ENCODE peak calls at places on chromosomes 5 and 9, in eight cellular contexts. X is fibroblast of lung, N is tibial artery, M is ovary, H is left ventricle myocardium inferior, U is type B pancreatic cell, F is stomach, V is neural crest cell. I is an unnamed sample.

GRCh38 chr9:35826071-35826701 is 2.3 kb downstream of the FAM221B start:
- DNase-seq in X (peak; percentile 83), N (no peak), M (no peak), H (no peak), U (no peak), F (peak; percentile 45), V (no peak), I (no peak)

GRCh38 chr5:98816574-98817222 is 43.2 kb downstream of the RGMB start:
- DNase-seq in X (peak; percentile 14), N (no peak), M (no peak), H (no peak), U (no peak), F (peak; percentile 92), V (no peak), I (no peak)

GRCh38 chr5:137858954-137859353 is 8.7 kb upstream of the MYOT start:
- DNase-seq in X (no peak), N (no peak), M (no peak), H (no peak), U (no peak), F (no peak), V (no peak), I (no peak)

GRCh38 chr5:176647870-176648466 is 684 bp downstream of the TSPAN17 start:
- DNase-seq in X (no peak), N (peak; percentile 75), M (peak; percentile 70), H (peak; percentile 52), U (no peak), F (peak; percentile 79), V (no peak), I (peak; percentile 64)

GRCh38 chr5:132054697-132055440 is 5.6 kb upstream of the IL3 start:
- DNase-seq in X (no peak), N (no peak), M (no peak), H (peak; percentile 1), U (no peak), F (no peak), V (no peak), I (no peak)

GRCh38 chr5:39783756-39784421 is 359.1 kb upstream of the DAB2 start:
- DNase-seq in X (peak; percentile 53), N (no peak), M (no peak), H (no peak), U (no peak), F (no peak), V (no peak), I (no peak)

GRCh38 chr9:33649463-33649862 is 125.4 kb downstream of the ANKRD18B start:
- DNase-seq in X (no peak), N (no peak), M (no peak), H (no peak), U (no peak), F (no peak), V (no peak), I (no peak)

GRCh38 chr9:128007566-128008138 is 26.9 kb upstream of the EEIG1 start:
- DNase-seq in X (peak; percentile 47), N (peak; percentile 78), M (peak; percentile 29), H (peak; percentile 29), U (no peak), F (peak; percentile 55), V (no peak), I (no peak)

GRCh38 chr9:138050472-138051330 is 173.1 kb downstream of the CACNA1B start:
- DNase-seq in X (no peak), N (peak; percentile 40), M (no peak), H (no peak), U (peak; percentile 56), F (peak; percentile 9), V (no peak), I (peak; percentile 37)

GRCh38 chr9:97985058-97985861 is 2.1 kb downstream of the ANP32B start:
- DNase-seq in X (peak; percentile 47), N (peak; percentile 65), M (peak; percentile 40), H (no peak), U (no peak), F (peak; percentile 32), V (peak; percentile 9), I (peak; percentile 49)

GRCh38 chr5:142726188-142726731 is 40.4 kb upstream of the FGF1 start:
- DNase-seq in X (peak; percentile 94), N (no peak), M (no peak), H (no peak), U (no peak), F (no peak), V (no peak), I (no peak)

GRCh38 chr5:132773601-132774355 is 3.3 kb downstream of the SEPTIN8 start:
- DNase-seq in X (no peak), N (no peak), M (no peak), H (no peak), U (no peak), F (no peak), V (no peak), I (no peak)

GRCh38 chr5:72608922-72609321 is 101.7 kb upstream of the ZNF366 start:
- DNase-seq in X (no peak), N (no peak), M (no peak), H (no peak), U (no peak), F (no peak), V (no peak), I (no peak)

GRCh38 chr9:2267171-2267740 is 252.1 kb downstream of the SMARCA2 start:
- DNase-seq in X (no peak), N (no peak), M (peak; percentile 33), H (peak; percentile 42), U (no peak), F (no peak), V (no peak), I (no peak)

GRCh38 chr5:88660947-88661869 is 221.8 kb downstream of the MEF2C start:
- DNase-seq in X (peak; percentile 71), N (peak; percentile 83), M (peak; percentile 59), H (no peak), U (peak; percentile 87), F (no peak), V (peak; percentile 91), I (peak; percentile 57)

GRCh38 chr5:170648546-170648945 is 135.0 kb upstream of the GABRP start:
- DNase-seq in X (peak; percentile 8), N (no peak), M (no peak), H (no peak), U (no peak), F (no peak), V (no peak), I (no peak)

GRCh38 chr5:100313657-100314056 is 221.5 kb upstream of the FAM174A start:
- DNase-seq in X (no peak), N (no peak), M (no peak), H (no peak), U (no peak), F (no peak), V (no peak), I (no peak)

GRCh38 chr5:100306000-100306399 is 229.2 kb upstream of the FAM174A start:
- DNase-seq in X (no peak), N (no peak), M (no peak), H (no peak), U (no peak), F (no peak), V (no peak), I (no peak)

GRCh38 chr5:100311811-100312210 is 223.4 kb upstream of the FAM174A start:
- DNase-seq in X (peak; percentile 25), N (no peak), M (no peak), H (no peak), U (no peak), F (no peak), V (no peak), I (no peak)
- TF ChIP-seq CTCF in X (no peak), N (no peak), M (no peak), H (no peak), U (peak; percentile 33), F (no peak), V (peak; percentile 48), I (no peak)

DNA sequence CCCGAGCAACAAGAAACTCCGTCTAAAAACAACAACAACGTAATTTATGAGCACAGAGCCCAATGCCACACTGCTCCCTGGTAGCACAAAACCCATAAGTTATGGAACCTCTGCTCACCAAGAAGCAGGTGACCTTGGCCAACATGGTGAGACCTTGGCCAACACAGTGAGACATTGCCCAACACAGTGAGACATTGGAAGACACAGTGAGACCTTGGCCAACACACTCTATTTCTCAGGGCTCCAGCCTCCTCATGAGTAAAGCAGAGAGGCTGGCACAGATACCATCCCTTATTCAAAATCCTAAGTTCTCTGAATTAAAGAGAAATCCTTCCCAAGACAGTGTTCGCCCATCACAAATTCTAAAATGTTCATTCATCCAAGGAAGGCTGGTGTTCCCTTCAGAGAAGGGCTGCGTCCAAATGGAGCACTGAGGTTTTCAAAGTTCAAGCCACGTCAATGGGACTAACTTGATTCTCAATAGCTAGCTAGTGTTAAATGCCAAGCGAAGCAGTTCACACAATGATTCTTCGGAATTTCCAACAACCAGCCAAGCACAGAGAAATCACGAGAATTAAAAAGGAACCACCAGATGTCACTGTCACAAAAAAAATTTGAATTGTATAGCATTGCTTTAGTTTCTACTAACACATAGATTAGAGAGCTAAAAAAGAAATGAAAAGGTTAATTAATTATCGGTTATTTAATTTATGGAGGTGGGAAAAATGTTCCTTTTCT is 29.4 kb downstream of the TTC39B start:
- DNase-seq in X (peak; percentile 54), N (no peak), M (no peak), H (no peak), U (no peak), F (no peak), V (no peak), I (no peak)
- TF ChIP-seq CTCF in X (peak; percentile 30), N (peak; percentile 31), M (no peak), H (peak; percentile 57), U (peak; percentile 67), F (peak; percentile 27), V (peak; percentile 60), I (peak; percentile 21)

GRCh38 chr5:87069974-87070608 is 197.6 kb upstream of the RASA1 start:
- DNase-seq in X (peak; percentile 77), N (no peak), M (no peak), H (no peak), U (no peak), F (no peak), V (no peak), I (no peak)
- TF ChIP-seq CTCF in X (peak; percentile 67), N (peak; percentile 48), M (no peak), H (peak; percentile 62), U (peak; percentile 45), F (no peak), V (no peak), I (no peak)

GRCh38 chr9:91027005-91027404 is 225.4 kb downstream of the SYK start:
- DNase-seq in X (no peak), N (no peak), M (no peak), H (no peak), U (no peak), F (no peak), V (no peak), I (no peak)

GRCh38 chr9:91024841-91025240 is 223.2 kb downstream of the SYK start:
- DNase-seq in X (no peak), N (no peak), M (no peak), H (no peak), U (no peak), F (no peak), V (no peak), I (no peak)

GRCh38 chr9:91026266-91026665 is 224.6 kb downstream of the SYK start:
- DNase-seq in X (no peak), N (no peak), M (no peak), H (no peak), U (no peak), F (no peak), V (no peak), I (no peak)

GRCh38 chr9:91023741-91024140 is 222.1 kb downstream of the SYK start:
- DNase-seq in X (no peak), N (no peak), M (no peak), H (no peak), U (no peak), F (no peak), V (no peak), I (no peak)

DNA sequence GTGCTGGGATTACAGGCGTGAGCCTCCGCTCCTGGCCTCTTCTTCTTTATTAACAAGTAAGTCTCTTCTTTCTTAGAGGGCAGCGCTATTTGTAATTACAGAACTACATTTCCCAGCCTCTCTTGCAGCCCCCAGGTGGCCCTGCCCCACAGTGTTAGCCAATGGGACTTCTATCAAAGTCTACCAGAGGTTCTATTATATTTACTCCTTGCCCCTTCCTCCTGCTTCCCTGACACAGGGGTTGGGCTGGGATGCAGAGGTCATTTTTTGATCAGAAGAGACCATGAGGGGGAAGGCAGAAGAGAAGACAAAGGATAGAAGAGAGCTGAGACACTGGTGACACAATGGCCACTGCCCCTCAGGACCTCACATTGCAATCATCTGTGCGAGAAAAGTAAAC is 224.2 kb downstream of the SYK start:
- DNase-seq in X (no peak), N (no peak), M (no peak), H (no peak), U (no peak), F (no peak), V (no peak), I (no peak)
- TF ChIP-seq CTCF in X (no peak), N (no peak), M (no peak), H (no peak), U (no peak), F (no peak), V (no peak), I (no peak)

I was measured in mesothelial cell of epicardium.